ENCODE peak calls at places on chromosomes 5 and 9, in six cellular contexts. One of them, this sample, is unnamed.

GRCh38 chr5:32504923-32505596 is 60.5 kb upstream of the ZFR start:
- DNase-seq in Calu3: no peak
- DNase-seq in activated gamma-delta T cell treated with anti-CD3 and anti-CD28 coated beads, Interleukin-2, amount 50 U/mL, for 16 hours: no peak
- DNase-seq in body of pancreas: no peak
- DNase-seq in upper lobe of right lung: no peak
- DNase-seq in GM03348: peak
- DNase-seq in this sample: peak

GRCh38 chr5:146703899-146704298 is 174.7 kb downstream of the PPP2R2B start:
- DNase-seq in Calu3: no peak
- DNase-seq in activated gamma-delta T cell treated with anti-CD3 and anti-CD28 coated beads, Interleukin-2, amount 50 U/mL, for 16 hours: no peak
- DNase-seq in body of pancreas: no peak
- DNase-seq in upper lobe of right lung: no peak
- DNase-seq in GM03348: no peak
- DNase-seq in this sample: no peak

GRCh38 chr9:111178361-111179043 is 140.2 kb upstream of the LPAR1 start:
- DNase-seq in Calu3: peak
- DNase-seq in activated gamma-delta T cell treated with anti-CD3 and anti-CD28 coated beads, Interleukin-2, amount 50 U/mL, for 16 hours: no peak
- DNase-seq in body of pancreas: no peak
- DNase-seq in upper lobe of right lung: no peak
- DNase-seq in GM03348: peak
- DNase-seq in this sample: no peak

GRCh38 chr5:74174366-74174765 is 466.2 kb downstream of the ENC1 start:
- DNase-seq in Calu3: no peak
- DNase-seq in activated gamma-delta T cell treated with anti-CD3 and anti-CD28 coated beads, Interleukin-2, amount 50 U/mL, for 16 hours: no peak
- DNase-seq in body of pancreas: no peak
- DNase-seq in upper lobe of right lung: no peak
- DNase-seq in GM03348: no peak
- DNase-seq in this sample: no peak

GRCh38 chr9:29976981-29977380 is 2403.7 kb upstream of the C9orf72 start:
- DNase-seq in Calu3: no peak
- DNase-seq in activated gamma-delta T cell treated with anti-CD3 and anti-CD28 coated beads, Interleukin-2, amount 50 U/mL, for 16 hours: no peak
- DNase-seq in body of pancreas: no peak
- DNase-seq in upper lobe of right lung: no peak
- DNase-seq in GM03348: no peak
- DNase-seq in this sample: no peak

GRCh38 chr9:76599970-76600369 is 141.0 kb downstream of the GCNT1 start:
- DNase-seq in Calu3: no peak
- DNase-seq in activated gamma-delta T cell treated with anti-CD3 and anti-CD28 coated beads, Interleukin-2, amount 50 U/mL, for 16 hours: no peak
- DNase-seq in body of pancreas: no peak
- DNase-seq in upper lobe of right lung: no peak
- DNase-seq in GM03348: no peak
- DNase-seq in this sample: no peak

GRCh38 chr5:219492-219891 is 1.4 kb downstream of the SDHA start:
- DNase-seq in Calu3: no peak
- DNase-seq in activated gamma-delta T cell treated with anti-CD3 and anti-CD28 coated beads, Interleukin-2, amount 50 U/mL, for 16 hours: no peak
- DNase-seq in body of pancreas: no peak
- DNase-seq in upper lobe of right lung: no peak
- DNase-seq in GM03348: no peak
- DNase-seq in this sample: peak

GRCh38 chr9:119283118-119283794 is 86.0 kb downstream of the BRINP1 start:
- DNase-seq in Calu3: no peak
- DNase-seq in activated gamma-delta T cell treated with anti-CD3 and anti-CD28 coated beads, Interleukin-2, amount 50 U/mL, for 16 hours: no peak
- DNase-seq in body of pancreas: no peak
- DNase-seq in upper lobe of right lung: no peak
- DNase-seq in GM03348: peak
- DNase-seq in this sample: peak

GRCh38 chr9:86413966-86414880 is 60.0 kb upstream of the TUT7 start:
- DNase-seq in Calu3: no peak
- DNase-seq in activated gamma-delta T cell treated with anti-CD3 and anti-CD28 coated beads, Interleukin-2, amount 50 U/mL, for 16 hours: no peak
- DNase-seq in body of pancreas: no peak
- DNase-seq in upper lobe of right lung: no peak
- DNase-seq in GM03348: peak
- DNase-seq in this sample: no peak

GRCh38 chr5:64594025-64594424 is 88.2 kb downstream of the RGS7BP start:
- DNase-seq in Calu3: no peak
- DNase-seq in activated gamma-delta T cell treated with anti-CD3 and anti-CD28 coated beads, Interleukin-2, amount 50 U/mL, for 16 hours: no peak
- DNase-seq in body of pancreas: no peak
- DNase-seq in upper lobe of right lung: no peak
- DNase-seq in GM03348: no peak
- DNase-seq in this sample: no peak

GRCh38 chr9:137872296-137872695 is 5.3 kb upstream of the CACNA1B start:
- DNase-seq in Calu3: no peak
- DNase-seq in activated gamma-delta T cell treated with anti-CD3 and anti-CD28 coated beads, Interleukin-2, amount 50 U/mL, for 16 hours: no peak
- DNase-seq in body of pancreas: no peak
- DNase-seq in upper lobe of right lung: no peak
- DNase-seq in GM03348: no peak
- DNase-seq in this sample: no peak

GRCh38 chr9:27086818-27087680 is 22.0 kb upstream of the TEK start:
- DNase-seq in Calu3: no peak
- DNase-seq in activated gamma-delta T cell treated with anti-CD3 and anti-CD28 coated beads, Interleukin-2, amount 50 U/mL, for 16 hours: no peak
- DNase-seq in body of pancreas: no peak
- DNase-seq in upper lobe of right lung: no peak
- DNase-seq in GM03348: peak
- DNase-seq in this sample: peak

This sample was measured in MG63.